ENCODE peak calls at places on chromosome 15, in nine cellular contexts. E, R, L, M, K, T, A, Y and S are unnamed samples.

GRCh38 chr15:63006032-63006878 is 36.3 kb upstream of the TPM1 start:
- DNase-seq in E (no peak), R (no peak), L (no peak), M (no peak), K (no peak), T (no peak), A (peak; percentile 82), Y (no peak), S (no peak)

GRCh38 chr15:87089551-87089950 is 1009.9 kb downstream of the AGBL1 start:
- DNase-seq in E (no peak), R (no peak), L (no peak), M (no peak), K (no peak), T (no peak), A (no peak), Y (no peak), S (no peak)

GRCh38 chr15:66730168-66731014 is 28.4 kb downstream of the SMAD6 start:
- DNase-seq in E (no peak), R (peak; percentile 76), L (no peak), M (no peak), K (no peak), T (peak; percentile 39), A (no peak), Y (no peak), S (no peak)

GRCh38 chr15:64897345-64897985 is 14.2 kb upstream of the ANKDD1A start:
- DNase-seq in E (no peak), R (peak; percentile 75), L (no peak), M (no peak), K (no peak), T (peak; percentile 73), A (no peak), Y (no peak), S (no peak)

GRCh38 chr15:99424131-99424571 is 141.6 kb upstream of the MEF2A start:
- DNase-seq in E (no peak), R (no peak), L (no peak), M (no peak), K (no peak), T (no peak), A (no peak), Y (no peak), S (no peak)

GRCh38 chr15:36622247-36622795 is 42.9 kb downstream of the CDIN1 start:
- DNase-seq in E (no peak), R (no peak), L (no peak), M (no peak), K (no peak), T (no peak), A (no peak), Y (no peak), S (no peak)

GRCh38 chr15:48913141-48913540 is 35.2 kb downstream of the EID1 start:
- DNase-seq in E (no peak), R (no peak), L (no peak), M (no peak), K (no peak), T (no peak), A (no peak), Y (no peak), S (no peak)

GRCh38 chr15:88127477-88127799 is 129.1 kb downstream of the NTRK3 start:
- DNase-seq in E (no peak), R (no peak), L (no peak), M (no peak), K (no peak), T (no peak), A (no peak), Y (no peak), S (no peak)

GRCh38 chr15:28128036-28128435 is 28.9 kb upstream of the OCA2 start:
- DNase-seq in E (no peak), R (no peak), L (no peak), M (no peak), K (no peak), T (no peak), A (no peak), Y (no peak), S (no peak)

GRCh38 chr15:98760112-98760826 is 111.9 kb downstream of the IGF1R start:
- DNase-seq in E (no peak), R (no peak), L (no peak), M (no peak), K (no peak), T (no peak), A (no peak), Y (no peak), S (no peak)

DNA sequence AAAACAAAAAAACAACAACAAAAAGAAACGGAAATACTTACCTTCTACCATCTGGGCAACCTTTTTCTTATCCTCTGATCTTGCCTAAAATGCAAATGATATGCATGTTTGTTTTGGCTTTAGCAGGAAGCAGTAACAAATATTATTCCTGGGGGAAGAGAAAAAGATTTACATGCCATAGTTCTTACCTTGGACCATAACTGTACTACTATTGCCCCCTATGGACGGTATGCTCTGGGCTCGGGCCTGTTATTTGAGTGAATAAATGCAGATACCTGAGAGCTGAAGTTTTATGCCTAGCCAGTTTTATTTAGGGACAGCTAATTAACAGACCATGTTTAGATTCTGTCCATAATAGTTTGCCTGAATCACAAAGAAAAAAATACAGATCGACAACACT is 12.6 kb upstream of the STARD5 start:
- DNase-seq in E (peak; percentile 47), R (peak; percentile 44), L (peak; percentile 62), M (peak; percentile 3), K (no peak), T (peak; percentile 58), A (no peak), Y (peak; percentile 33), S (no peak)
- TF ChIP-seq CTCF in E (peak; percentile 45), R (peak; percentile 51), L (peak; percentile 45), M (peak; percentile 48), K (peak; percentile 13), T (peak; percentile 49), A (peak; percentile 46), Y (peak; percentile 51), S (peak; percentile 37)

GRCh38 chr15:79540551-79540950 is 108.4 kb downstream of the MINAR1 start:
- DNase-seq in E (no peak), R (no peak), L (peak; percentile 9), M (peak; percentile 6), K (no peak), T (no peak), A (no peak), Y (no peak), S (no peak)
- TF ChIP-seq CTCF in E (no peak), R (no peak), L (peak; percentile 16), M (no peak), K (no peak), T (no peak), A (no peak), Y (no peak), S (no peak)

DNA sequence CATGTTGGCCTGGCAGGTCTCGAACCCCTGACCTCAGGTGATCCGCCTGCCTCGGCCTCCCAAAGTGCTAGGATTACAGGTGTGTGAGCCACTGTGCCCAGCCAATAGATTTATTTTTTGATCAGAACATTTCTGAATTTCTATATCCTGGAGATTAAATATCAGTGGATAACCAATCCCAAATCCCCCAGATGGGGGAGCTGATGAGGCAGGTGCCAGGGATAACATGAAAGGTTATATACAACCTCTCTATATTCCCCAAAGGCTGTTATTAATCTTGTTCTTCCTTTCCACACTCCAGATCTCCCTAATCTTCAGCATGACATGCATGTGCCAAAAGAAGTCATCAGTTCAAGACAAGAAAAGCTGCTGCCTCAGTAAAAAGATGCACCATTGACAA is 112.3 kb downstream of the WDR76 start:
- DNase-seq in E (peak; percentile 33), R (peak; percentile 33), L (no peak), M (peak; percentile 12), K (peak; percentile 34), T (peak; percentile 53), A (no peak), Y (no peak), S (no peak)
- TF ChIP-seq CTCF in E (peak; percentile 15), R (peak; percentile 61), L (peak; percentile 14), M (peak; percentile 54), K (peak; percentile 27), T (peak; percentile 71), A (peak; percentile 74), Y (no peak), S (no peak)

GRCh38 chr15:41966920-41967465 is 5.4 kb downstream of the EHD4 start:
- DNase-seq in E (no peak), R (no peak), L (no peak), M (no peak), K (no peak), T (no peak), A (no peak), Y (no peak), S (no peak)
- TF ChIP-seq CTCF in E (no peak), R (no peak), L (no peak), M (no peak), K (no peak), T (no peak), A (no peak), Y (no peak), S (no peak)

GRCh38 chr15:40307421-40308165 is at the start of gene PLCB2:
- DNase-seq in E (peak; percentile 84), R (no peak), L (peak; percentile 76), M (no peak), K (peak; percentile 49), T (no peak), A (no peak), Y (peak; percentile 82), S (peak; percentile 60)
- TF ChIP-seq CTCF in E (peak; percentile 45), R (peak; percentile 38), L (peak; percentile 56), M (no peak), K (no peak), T (peak; percentile 27), A (peak; percentile 52), Y (peak; percentile 59), S (peak; percentile 62)

DNA sequence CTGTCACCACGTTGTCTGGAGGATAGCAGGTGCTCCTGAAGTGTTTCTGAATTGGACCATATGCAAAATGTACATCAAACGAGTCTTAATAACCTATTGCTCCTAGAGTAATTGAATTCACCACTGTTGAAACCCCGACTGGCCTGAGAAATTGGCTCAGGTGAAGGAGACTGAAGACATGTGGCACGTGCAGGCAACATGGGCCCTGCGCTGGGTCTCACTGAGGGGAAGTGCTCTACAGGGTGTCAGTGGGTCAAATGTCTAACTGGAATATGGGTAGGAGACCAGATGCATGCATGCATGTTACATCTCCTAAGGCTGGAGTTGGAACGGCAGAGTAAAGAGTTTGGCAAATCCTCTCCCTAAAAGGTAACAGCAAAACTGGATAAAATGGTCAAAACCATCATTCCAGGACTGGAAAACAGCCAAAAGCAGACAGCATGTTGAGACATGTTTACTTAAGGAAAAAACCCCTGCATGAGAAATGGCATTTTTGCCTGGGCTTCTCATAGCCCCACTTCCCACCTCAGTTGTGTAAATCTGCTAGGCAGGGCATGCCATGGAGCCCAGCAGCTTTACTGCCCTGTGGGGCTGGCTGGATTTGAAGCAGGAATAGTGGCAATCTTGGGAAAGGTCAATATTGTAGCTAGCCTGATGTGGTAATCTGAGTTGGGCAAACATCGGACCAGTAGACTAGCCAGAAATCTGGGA is 131.3 kb downstream of the TJP1 start:
- DNase-seq in E (no peak), R (peak; percentile 53), L (no peak), M (no peak), K (no peak), T (peak; percentile 28), A (no peak), Y (no peak), S (no peak)
- TF ChIP-seq CTCF in E (no peak), R (no peak), L (no peak), M (no peak), K (no peak), T (no peak), A (no peak), Y (no peak), S (no peak)